ENCODE peak calls at places on chromosomes 7 and 10, in four cellular contexts. S is dorsolateral prefrontal cortex, B is fibroblast of lung, P is hepatocyte. U is an unnamed sample.

GRCh38 chr10:19408924-19409323 is 360.3 kb downstream of the MALRD1 start:
- DNase-seq in B (no peak), P (no peak), S (no peak), U (no peak)

GRCh38 chr10:48187713-48188541 is 86.6 kb downstream of the FRMPD2 start:
- DNase-seq in P (peak), B (no peak), S (no peak), U (no peak)

GRCh38 chr7:3119963-3120362 is 76.3 kb upstream of the CARD11 start:
- DNase-seq in S (no peak), B (no peak), P (no peak), U (no peak)

GRCh38 chr7:55132550-55132889 is 113.7 kb downstream of the EGFR start:
- DNase-seq in B (no peak), S (no peak), P (no peak), U (no peak)

GRCh38 chr7:152733286-152733934 is 26.1 kb upstream of the ACTR3B start:
- DNase-seq in P (peak), B (peak), S (no peak), U (no peak)

GRCh38 chr10:112913255-112913654 is 36.8 kb upstream of the TCF7L2 start:
- DNase-seq in P (no peak), B (no peak), S (no peak), U (no peak)

GRCh38 chr10:89403043-89403442 is 10.6 kb downstream of the IFIT1 start:
- DNase-seq in B (no peak), P (no peak), S (no peak), U (no peak)

GRCh38 chr10:132669208-132669861 is 116.6 kb downstream of the NKX6-2 start:
- DNase-seq in P (no peak), B (no peak), S (no peak), U (no peak)

GRCh38 chr10:44316187-44316921 is 68.5 kb downstream of the CXCL12 start:
- DNase-seq in P (no peak), S (no peak), B (no peak), U (no peak)

GRCh38 chr10:114565066-114565465 is 93.0 kb downstream of the ABLIM1 start:
- DNase-seq in P (no peak), S (no peak), B (no peak), U (peak)

GRCh38 chr10:78815702-78816334 is 252.9 kb upstream of the ZMIZ1 start:
- DNase-seq in P (no peak), S (no peak), B (no peak), U (no peak)

GRCh38 chr7:6106140-6106904 is 75.1 kb downstream of the ANKRD61 start:
- DNase-seq in P (no peak), B (peak), S (no peak), U (peak)
- TF ChIP-seq CTCF in P (peak), B (peak), S (no peak), U (peak)

DNA sequence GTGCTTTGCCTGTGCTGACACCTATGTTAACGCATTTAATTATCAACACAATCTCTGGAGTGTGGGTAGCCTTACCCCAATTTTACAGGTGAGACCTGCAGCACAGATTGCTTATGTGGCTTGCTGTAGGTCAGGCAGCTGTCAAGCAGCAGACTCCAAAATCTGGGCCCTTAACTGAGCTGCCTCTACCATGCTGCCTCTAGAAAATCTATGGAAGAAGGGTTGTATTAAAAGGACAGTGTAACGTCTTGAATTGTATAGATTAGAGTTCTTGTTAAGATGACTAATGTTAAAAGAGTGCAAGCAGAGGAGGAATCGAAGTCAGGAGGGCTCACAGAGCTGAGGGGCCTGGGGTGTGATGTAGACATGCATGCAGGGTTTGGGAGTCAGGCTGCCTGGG is 1.2 kb upstream of the PON3 start:
- DNase-seq in S (no peak), P (no peak), B (no peak), U (no peak)
- H3K4me3 ChIP-seq in S (no peak), P (no peak), B (no peak), U (no peak)

GRCh38 chr10:17235136-17235535 is 7.1 kb downstream of the VIM start:
- DNase-seq in P (no peak), B (no peak), S (no peak), U (no peak)
- TF ChIP-seq CTCF in P (no peak), B (no peak), S (no peak), U (peak)

DNA sequence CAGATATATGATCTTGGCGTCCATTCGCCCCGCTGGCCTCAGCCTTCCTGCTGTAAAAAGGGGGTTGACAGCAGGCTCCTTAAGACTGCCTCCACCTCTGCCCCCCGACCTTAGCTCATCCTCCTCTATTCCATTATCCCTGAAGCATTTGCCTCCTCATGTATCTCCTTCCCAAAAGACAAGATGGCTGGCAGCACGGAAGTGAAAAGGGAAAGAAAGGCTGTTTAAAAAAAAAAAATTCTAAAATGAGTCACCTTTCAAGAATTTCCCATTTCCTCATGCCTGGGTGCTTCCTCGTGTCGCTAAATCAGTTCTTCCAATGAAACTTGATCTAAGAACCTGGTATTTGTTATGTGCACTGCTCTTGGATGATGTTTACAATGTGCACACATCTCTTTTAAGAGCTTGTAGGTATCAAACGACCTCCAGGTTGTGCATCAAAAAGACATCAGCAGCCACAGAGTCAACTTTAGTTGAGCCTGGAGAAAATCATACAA is 1.7 kb downstream of the SCRN1 start:
- DNase-seq in S (no peak), P (peak), B (peak), U (peak)
- H3K4me3 ChIP-seq in S (peak), P (peak), B (peak), U (peak)

DNA sequence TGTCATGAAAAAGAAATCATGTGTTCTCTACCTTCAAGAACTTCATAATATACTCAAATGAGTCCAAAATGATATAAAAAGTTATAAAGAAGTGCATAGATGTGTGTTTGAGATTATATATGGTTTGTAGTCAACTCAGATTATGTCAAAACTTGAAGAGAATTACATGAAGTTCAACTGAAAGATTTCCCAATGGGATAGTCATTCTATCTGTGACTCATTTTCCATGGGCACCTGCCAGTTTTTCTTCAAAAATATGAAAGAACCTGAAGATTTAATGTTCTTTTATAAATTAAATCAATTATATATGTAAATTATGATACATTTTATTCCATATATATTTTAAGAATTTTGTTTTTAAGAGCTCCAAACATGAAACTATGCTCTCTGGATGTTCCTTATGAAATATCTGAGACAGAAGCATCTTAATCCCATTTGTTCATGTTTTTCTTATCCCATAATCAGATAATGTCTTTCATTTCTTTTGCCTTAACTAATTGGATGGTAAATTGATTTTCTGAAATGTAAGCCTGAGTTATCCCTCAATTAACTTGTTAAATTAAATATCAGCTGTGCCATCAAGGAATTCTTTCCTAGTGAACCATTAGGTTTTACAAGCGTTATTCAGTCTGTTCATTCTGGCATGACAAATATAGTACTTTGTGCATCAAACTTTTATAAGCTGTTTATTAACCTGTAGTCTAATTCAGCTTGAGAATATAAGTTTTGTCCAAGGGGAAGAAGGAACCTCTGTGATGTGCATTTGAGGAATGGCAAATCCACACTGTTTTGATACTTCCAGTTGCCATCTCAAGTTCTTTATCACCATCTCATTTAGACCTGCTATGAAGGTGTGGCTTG is 387.0 kb downstream of the IPMK start:
- DNase-seq in P (no peak), S (no peak), B (no peak), U (no peak)
- TF ChIP-seq CTCF in P (no peak), S (no peak), B (no peak), U (no peak)

DNA sequence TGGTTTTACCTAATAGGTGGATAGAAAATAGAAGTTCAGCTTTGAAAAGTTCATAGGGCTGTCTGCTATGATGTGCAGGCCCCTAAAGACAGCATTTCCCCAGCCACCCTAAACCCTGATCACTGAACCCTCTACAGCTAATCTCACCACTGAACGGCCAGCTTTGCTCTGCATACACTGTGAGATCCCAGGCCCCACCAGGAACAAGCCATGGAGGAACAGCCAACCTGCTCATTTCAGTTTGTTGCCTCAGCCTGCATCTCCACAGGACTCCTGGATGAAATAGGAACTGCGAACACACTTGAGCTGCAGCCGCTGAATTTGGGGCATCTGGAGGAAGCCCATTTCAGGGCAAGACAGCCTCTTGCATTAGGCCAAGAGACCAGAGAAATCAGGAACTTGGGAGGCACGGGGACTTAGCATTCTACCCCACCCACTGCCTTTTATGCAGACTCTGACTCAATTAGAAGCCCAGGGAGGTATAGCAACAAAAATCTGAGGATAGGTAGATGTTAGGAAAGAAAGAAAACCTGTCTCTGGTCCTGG is 14.5 kb upstream of the EGR2 start:
- DNase-seq in P (no peak), B (peak), S (no peak), U (no peak)
- H3K4me3 ChIP-seq in P (no peak), B (no peak), S (no peak), U (no peak)

DNA sequence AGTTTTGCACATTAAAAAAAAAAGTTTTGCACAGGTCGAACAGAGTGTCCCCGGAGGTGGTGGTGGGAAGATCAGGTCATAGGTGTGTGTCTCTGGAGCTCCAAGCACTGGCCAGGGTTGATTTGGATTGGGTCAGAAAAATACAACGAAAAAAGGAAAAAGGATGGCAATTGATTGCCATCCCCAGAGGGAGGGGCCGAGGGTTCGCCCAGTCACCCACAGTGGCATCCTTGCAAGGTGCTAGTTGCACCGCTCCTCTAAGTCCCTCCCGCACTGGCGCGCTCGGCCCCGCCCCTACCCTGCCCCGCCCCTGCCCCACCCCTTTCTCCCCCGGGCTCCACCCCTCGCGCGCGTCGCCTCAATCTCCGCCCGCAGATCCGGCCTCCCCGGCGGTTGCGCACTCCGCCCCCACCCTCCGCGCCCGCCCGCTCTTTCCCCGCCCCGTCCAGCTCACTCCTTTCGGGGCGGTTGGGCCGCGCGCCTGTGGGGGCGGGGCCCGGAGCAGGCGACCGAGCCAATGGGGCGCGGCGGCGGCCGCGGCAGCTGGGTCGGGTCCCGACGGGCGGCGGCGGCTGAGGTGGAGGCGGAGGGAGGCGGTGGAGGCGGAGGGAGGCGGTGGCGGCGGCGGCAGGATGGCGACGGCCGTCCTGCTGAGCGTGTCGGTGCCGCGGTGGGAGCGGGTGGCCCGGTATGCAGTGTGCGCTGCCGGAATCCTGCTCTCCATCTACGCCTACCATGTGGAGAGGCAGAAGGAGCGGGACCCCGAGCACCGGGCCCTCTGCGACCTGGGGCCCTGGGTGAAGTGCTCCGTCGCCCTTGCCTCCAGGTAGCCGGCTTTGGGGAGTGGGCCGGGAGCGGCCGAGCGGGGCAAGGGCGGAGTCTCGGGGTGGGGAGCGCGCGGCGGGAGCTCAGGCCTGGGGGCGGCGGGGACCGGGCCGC is 31.5 kb upstream of the ERV3-1 start:
- DNase-seq in P (peak), B (peak), S (peak), U (peak)
- TF ChIP-seq CTCF in P (peak), B (no peak), S (no peak), U (no peak)

DNA sequence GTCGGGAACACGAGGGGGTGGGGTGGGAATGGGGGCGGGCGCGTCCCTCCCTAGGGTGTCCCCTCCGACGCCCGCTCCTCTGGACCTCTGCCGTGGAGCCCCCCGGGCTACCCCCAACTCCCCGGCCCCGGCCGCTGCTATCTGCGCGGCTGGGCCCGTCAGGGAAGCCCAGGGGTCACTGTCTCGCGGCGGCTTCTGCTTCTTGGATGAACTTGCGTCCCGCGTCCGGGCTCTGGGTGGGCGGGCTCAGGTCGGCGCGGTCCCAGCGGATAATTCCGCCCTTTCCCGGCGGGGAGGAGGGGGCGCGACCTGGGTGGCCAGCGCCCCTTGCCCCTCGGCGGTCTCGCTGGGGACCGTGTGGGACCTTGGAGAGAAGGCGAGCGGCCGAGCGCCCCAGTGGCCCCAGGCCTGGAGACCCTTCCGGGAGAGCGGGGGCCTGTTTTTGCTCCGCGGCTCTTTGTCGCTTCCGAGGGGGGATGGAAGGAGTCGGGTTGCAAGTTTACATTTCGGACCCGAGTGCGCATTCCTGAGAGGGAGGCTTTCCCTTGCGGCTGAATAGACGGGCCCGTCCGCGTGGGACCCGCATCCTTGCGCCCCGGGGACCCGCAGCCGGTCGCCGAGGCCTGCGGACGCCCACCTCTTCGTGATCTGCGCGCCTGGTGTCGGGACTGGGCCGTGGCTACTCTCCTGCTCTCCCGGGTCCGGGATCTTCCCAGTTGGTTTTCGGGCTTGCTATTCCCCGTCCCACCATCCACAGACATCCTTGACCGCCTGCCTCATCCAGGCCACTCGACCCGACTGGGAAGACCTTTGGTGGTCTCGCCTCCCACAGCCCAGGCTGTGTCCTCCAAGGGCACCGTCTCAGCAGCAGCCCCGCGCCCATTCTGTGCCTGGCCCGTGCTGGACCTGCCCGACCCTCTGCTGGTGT is 812 bp downstream of the DOCK1 start:
- DNase-seq in P (peak), B (peak), S (no peak), U (no peak)
- H3K4me3 ChIP-seq in P (peak), B (peak), S (peak), U (peak)

U was measured in brain microvascular endothelial cell.